ENCODE peak calls at places on chromosomes 3 and 15, in six cellular contexts. Y is HepG2, L is SK-N-SH, O is H1, K is HCT116, T is K562. E is an unnamed sample.

GRCh38 chr3:97952872-97953271 is 19.4 kb downstream of the RIOX2 start:
- DNase-seq in Y (no peak), L (no peak), O (no peak), K (no peak), T (no peak), E (no peak)

GRCh38 chr15:88974392-88974791 is 61.2 kb upstream of the MFGE8 start:
- DNase-seq in Y (no peak), L (no peak), O (no peak), K (no peak), T (no peak), E (no peak)

GRCh38 chr3:116929534-116930222 is 220.1 kb downstream of the TUSC7 start:
- DNase-seq in Y (no peak), L (no peak), O (no peak), K (no peak), T (no peak), E (no peak)

GRCh38 chr3:36648241-36649034 is 115.9 kb downstream of the DCLK3 start:
- DNase-seq in Y (no peak), L (no peak), O (no peak), K (peak), T (no peak), E (no peak)

GRCh38 chr3:53255775-53256703 is at the start of gene TKT:
- DNase-seq in Y (peak), L (peak), O (peak), K (no peak), T (peak), E (peak)

GRCh38 chr15:72354496-72354895 is 21.3 kb downstream of the HEXA start:
- DNase-seq in Y (no peak), L (no peak), O (no peak), K (no peak), T (no peak), E (no peak)

GRCh38 chr15:92365079-92365478 is 28.6 kb upstream of the ST8SIA2 start:
- DNase-seq in Y (peak), L (no peak), O (no peak), K (no peak), T (no peak), E (peak)

GRCh38 chr15:60397772-60398445 is at the start of gene ANXA2:
- DNase-seq in Y (no peak), L (peak), O (peak), K (peak), T (peak), E (peak)

GRCh38 chr15:85685366-85685765 is 109.4 kb downstream of the KLHL25 start:
- DNase-seq in Y (no peak), L (no peak), O (no peak), K (no peak), T (no peak), E (no peak)

GRCh38 chr3:193998628-193999027 is 137.3 kb upstream of the HES1 start:
- DNase-seq in Y (no peak), L (no peak), O (no peak), K (no peak), T (no peak), E (no peak)

GRCh38 chr15:45611305-45611704 is 23.5 kb upstream of the SQOR start:
- DNase-seq in Y (peak), L (peak), O (no peak), K (no peak), T (peak), E (peak)

GRCh38 chr3:28726840-28727239 is 378.2 kb upstream of the AZI2 start:
- DNase-seq in Y (peak), L (peak), O (peak), K (peak), T (no peak), E (peak)

GRCh38 chr3:184874709-184875644 is 63.0 kb downstream of the VPS8 start:
- DNase-seq in Y (peak), L (peak), O (no peak), K (peak), T (peak), E (peak)

GRCh38 chr3:10268930-10269329 is 20.7 kb downstream of the TATDN2 start:
- DNase-seq in Y (no peak), L (no peak), O (no peak), K (no peak), T (no peak), E (no peak)

GRCh38 chr3:157529085-157529484 is 25.9 kb upstream of the VEPH1 start:
- DNase-seq in Y (no peak), L (no peak), O (no peak), K (no peak), T (no peak), E (no peak)

GRCh38 chr3:157530637-157531300 is 27.6 kb upstream of the VEPH1 start:
- DNase-seq in Y (no peak), L (no peak), O (no peak), K (no peak), T (no peak), E (no peak)

GRCh38 chr3:157526036-157526435 is 22.8 kb upstream of the VEPH1 start:
- DNase-seq in Y (no peak), L (no peak), O (no peak), K (no peak), T (no peak), E (no peak)

GRCh38 chr3:157529751-157530150 is 26.5 kb upstream of the VEPH1 start:
- DNase-seq in Y (no peak), L (no peak), O (no peak), K (no peak), T (no peak), E (no peak)

DNA sequence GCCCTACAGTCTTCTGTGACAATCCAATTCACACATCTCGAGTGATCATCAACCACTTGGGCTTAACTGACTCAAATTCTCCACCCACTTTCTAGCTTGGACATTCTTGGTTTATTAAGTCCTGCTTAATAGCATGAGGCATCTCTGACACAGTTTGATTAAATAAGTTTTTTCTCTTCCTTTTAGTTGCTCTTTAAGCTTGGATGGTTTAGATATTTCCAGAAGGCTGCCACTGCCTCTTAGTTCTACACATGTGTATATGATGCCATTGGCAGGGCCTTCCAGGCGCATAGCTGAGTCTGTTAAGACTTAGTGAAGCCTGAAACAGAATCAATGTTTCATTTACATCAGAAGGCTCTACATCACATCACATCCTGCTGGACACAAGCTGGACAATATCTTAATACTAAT is 24.3 kb upstream of the VEPH1 start:
- DNase-seq in Y (no peak), L (no peak), O (no peak), K (no peak), T (no peak), E (no peak)
- TF ChIP-seq JUND in Y (no peak), L (no peak), O (no peak), K (no peak), T (no peak), E (no peak)

GRCh38 chr3:79040701-79041100 is 727.1 kb downstream of the ROBO1 start:
- DNase-seq in Y (no peak), L (no peak), O (no peak), K (no peak), T (no peak), E (no peak)

GRCh38 chr3:79038057-79038456 is 729.7 kb downstream of the ROBO1 start:
- DNase-seq in Y (no peak), L (no peak), O (no peak), K (no peak), T (no peak), E (no peak)

GRCh38 chr3:79040091-79040490 is 727.7 kb downstream of the ROBO1 start:
- DNase-seq in Y (no peak), L (no peak), O (no peak), K (no peak), T (no peak), E (no peak)

GRCh38 chr3:79039192-79039591 is 728.6 kb downstream of the ROBO1 start:
- DNase-seq in Y (no peak), L (no peak), O (no peak), K (no peak), T (no peak), E (no peak)

GRCh38 chr3:79038636-79039035 is 729.2 kb downstream of the ROBO1 start:
- DNase-seq in Y (no peak), L (no peak), O (no peak), K (no peak), T (no peak), E (no peak)
- TF ChIP-seq JUND in Y (no peak), L (no peak), O (no peak), K (no peak), T (no peak), E (no peak)

GRCh38 chr15:58547628-58548307 is 116.0 kb downstream of the LIPC start:
- DNase-seq in Y (no peak), L (no peak), O (no peak), K (no peak), T (no peak), E (no peak)

GRCh38 chr15:58548308-58549012 is 116.7 kb downstream of the LIPC start:
- DNase-seq in Y (no peak), L (no peak), O (no peak), K (no peak), T (no peak), E (no peak)

GRCh38 chr15:58545307-58546065 is 113.7 kb downstream of the LIPC start:
- DNase-seq in Y (no peak), L (no peak), O (no peak), K (no peak), T (peak), E (no peak)

GRCh38 chr15:58546066-58546591 is 114.3 kb downstream of the LIPC start:
- DNase-seq in Y (no peak), L (no peak), O (no peak), K (no peak), T (no peak), E (no peak)

DNA sequence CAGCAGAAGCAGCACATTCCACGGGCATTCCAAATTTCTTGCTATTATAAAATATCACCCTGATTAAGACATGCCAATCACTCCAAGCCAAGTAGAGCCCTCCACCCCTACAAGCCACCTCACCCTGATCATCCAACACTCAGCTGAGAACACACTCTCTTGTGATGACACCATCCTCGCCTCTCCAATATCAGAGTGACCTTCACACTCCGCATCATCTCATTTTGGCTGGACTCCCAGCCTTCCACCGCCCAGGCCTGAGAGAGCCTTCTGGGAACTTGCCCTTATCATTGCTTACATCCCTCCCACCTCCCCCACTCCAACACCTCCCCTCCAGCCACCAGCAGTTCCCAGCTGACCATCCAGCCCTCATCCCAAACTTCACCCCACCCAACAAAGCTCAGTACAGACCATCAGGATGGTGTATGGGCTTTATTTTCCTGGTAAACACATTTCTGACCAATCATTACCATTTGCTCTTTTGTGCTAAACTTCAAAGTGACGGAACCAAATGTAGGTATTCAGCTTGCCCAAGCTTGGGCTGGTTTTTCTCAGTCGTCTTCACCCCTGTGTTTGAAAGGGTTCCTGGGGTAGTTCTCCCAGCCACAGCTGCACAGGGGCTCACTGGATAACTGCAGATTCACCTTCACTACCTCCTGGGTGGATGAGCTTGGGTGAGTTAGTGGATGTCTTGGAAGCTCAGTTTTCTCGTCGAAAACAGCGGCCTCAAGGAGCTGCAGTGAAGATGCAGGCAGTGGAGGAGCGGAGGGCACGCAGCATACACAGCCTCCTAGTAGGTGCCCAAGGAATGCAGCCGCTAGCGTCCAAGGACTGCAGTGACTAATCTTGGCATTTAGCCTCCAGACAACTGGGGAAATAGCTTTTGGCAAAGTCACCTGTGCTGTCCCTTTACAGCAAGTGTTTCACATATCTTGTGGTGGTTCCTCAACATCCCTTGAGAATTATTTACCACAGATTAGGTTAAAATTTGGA is 115.1 kb downstream of the LIPC start:
- DNase-seq in Y (peak), L (peak), O (no peak), K (peak), T (peak), E (peak)
- TF ChIP-seq JUND in Y (no peak), L (peak), O (no peak), K (peak), T (peak), E (no peak)

DNA sequence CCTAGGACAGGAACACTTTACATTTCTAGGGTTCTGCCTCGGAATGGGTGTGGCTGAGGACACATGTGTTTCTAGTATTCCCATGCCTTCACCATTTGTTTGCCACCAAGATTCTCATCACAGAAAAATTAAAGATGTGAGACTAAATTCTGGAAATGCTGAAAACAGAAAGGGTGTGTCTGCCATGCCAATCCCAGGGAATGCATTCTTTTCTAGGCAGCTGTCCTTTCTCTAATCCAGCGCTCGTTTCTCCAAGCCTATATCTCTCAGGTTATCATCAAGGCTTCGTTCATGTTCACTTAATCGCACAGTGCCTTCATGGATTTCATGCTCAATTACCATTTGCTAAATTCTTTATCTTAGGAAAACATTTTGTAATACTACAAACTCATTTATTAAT is 1208.4 kb downstream of the OTOL1 start:
- DNase-seq in Y (no peak), L (no peak), O (no peak), K (no peak), T (no peak), E (no peak)
- TF ChIP-seq JUND in Y (no peak), L (no peak), O (no peak), K (no peak), T (no peak), E (no peak)

GRCh38 chr15:39580117-39580629 is 706 bp upstream of the THBS1 start:
- DNase-seq in Y (peak), L (peak), O (peak), K (peak), T (peak), E (peak)

GRCh38 chr15:39580630-39581500 is at the start of gene THBS1:
- DNase-seq in Y (peak), L (peak), O (peak), K (no peak), T (no peak), E (peak)

GRCh38 chr15:39582977-39583585 is 2.2 kb downstream of the THBS1 start:
- DNase-seq in Y (no peak), L (no peak), O (no peak), K (no peak), T (no peak), E (no peak)

GRCh38 chr15:39582286-39582976 is 1.6 kb downstream of the THBS1 start:
- DNase-seq in Y (no peak), L (no peak), O (no peak), K (no peak), T (no peak), E (no peak)

GRCh38 chr15:39581501-39582285 is 814 bp downstream of the THBS1 start:
- DNase-seq in Y (peak), L (peak), O (no peak), K (no peak), T (peak), E (peak)
- TF ChIP-seq JUND in Y (peak), L (no peak), O (no peak), K (no peak), T (no peak), E (no peak)

DNA sequence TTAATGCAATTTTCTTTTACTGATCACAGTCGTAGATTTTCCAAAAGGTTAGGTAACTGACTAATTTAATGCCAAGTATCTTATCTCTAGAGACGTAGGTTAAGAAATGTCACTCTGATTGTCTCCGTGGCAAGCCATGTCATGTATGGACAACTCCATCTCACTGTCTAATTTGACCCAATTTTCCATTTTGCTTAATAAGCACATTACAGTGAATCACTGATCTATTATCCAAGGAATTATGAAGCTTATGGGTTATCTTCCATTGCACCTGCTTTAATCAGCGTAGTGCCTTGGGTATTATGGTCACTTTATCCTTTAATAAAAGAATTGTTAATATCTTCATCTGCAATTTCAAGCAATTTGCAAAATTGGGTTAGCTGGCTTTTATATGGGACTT is 557.4 kb upstream of the ROBO2 start:
- DNase-seq in Y (no peak), L (no peak), O (no peak), K (no peak), T (no peak), E (no peak)
- TF ChIP-seq JUND in Y (no peak), L (no peak), O (no peak), K (no peak), T (no peak), E (no peak)

GRCh38 chr15:67911727-67912126 is 71.9 kb upstream of the RNU6-1 start:
- DNase-seq in Y (no peak), L (no peak), O (no peak), K (no peak), T (no peak), E (no peak)
- TF ChIP-seq JUND in Y (no peak), L (no peak), O (no peak), K (no peak), T (no peak), E (no peak)